ENCODE peak calls at places on chromosomes 1 and 21, in nine cellular contexts. E is brain microvascular endothelial cell, L is tibial artery, Y is astrocyte, P is mesendoderm, D is breast epithelium, G is IMR-90, W is AG09309, F is tibial nerve. J is an unnamed sample.

GRCh38 chr1:68202239-68202832 is 30.0 kb downstream of the WLS start:
- DNase-seq in E (peak; percentile 46), L (no peak), Y (peak; percentile 65), P (no peak), D (no peak), G (peak; percentile 74), W (peak; percentile 21), F (no peak), J (no peak)

GRCh38 chr1:53543771-53544695 is 84.8 kb downstream of the DMRTB1 start:
- DNase-seq in E (no peak), L (no peak), Y (no peak), P (no peak), D (no peak), G (no peak), W (no peak), F (no peak), J (no peak)

GRCh38 chr1:226466301-226466700 is 58.4 kb upstream of the PARP1 start:
- DNase-seq in E (no peak), L (no peak), Y (no peak), P (no peak), D (no peak), G (no peak), W (no peak), F (no peak), J (peak; percentile 73)

GRCh38 chr21:41751621-41752020 is 15.2 kb downstream of the RIPK4 start:
- DNase-seq in E (no peak), L (no peak), Y (no peak), P (no peak), D (peak; percentile 82), G (no peak), W (no peak), F (no peak), J (no peak)

GRCh38 chr1:167060141-167061072 is 29.8 kb downstream of the GPA33 start:
- DNase-seq in E (no peak), L (no peak), Y (no peak), P (peak; percentile 47), D (no peak), G (no peak), W (no peak), F (no peak), J (no peak)

GRCh38 chr1:36529762-36530260 is 47.1 kb upstream of the CSF3R start:
- DNase-seq in E (no peak), L (no peak), Y (no peak), P (peak; percentile 27), D (no peak), G (no peak), W (no peak), F (no peak), J (no peak)

GRCh38 chr1:2836333-2836970 is 35.0 kb upstream of the TTC34 start:
- DNase-seq in E (no peak), L (no peak), Y (no peak), P (no peak), D (no peak), G (no peak), W (no peak), F (no peak), J (no peak)

GRCh38 chr1:156160000-156160743 is 6.8 kb downstream of the SEMA4A start:
- DNase-seq in E (no peak), L (peak; percentile 54), Y (no peak), P (no peak), D (no peak), G (no peak), W (no peak), F (no peak), J (no peak)

DNA sequence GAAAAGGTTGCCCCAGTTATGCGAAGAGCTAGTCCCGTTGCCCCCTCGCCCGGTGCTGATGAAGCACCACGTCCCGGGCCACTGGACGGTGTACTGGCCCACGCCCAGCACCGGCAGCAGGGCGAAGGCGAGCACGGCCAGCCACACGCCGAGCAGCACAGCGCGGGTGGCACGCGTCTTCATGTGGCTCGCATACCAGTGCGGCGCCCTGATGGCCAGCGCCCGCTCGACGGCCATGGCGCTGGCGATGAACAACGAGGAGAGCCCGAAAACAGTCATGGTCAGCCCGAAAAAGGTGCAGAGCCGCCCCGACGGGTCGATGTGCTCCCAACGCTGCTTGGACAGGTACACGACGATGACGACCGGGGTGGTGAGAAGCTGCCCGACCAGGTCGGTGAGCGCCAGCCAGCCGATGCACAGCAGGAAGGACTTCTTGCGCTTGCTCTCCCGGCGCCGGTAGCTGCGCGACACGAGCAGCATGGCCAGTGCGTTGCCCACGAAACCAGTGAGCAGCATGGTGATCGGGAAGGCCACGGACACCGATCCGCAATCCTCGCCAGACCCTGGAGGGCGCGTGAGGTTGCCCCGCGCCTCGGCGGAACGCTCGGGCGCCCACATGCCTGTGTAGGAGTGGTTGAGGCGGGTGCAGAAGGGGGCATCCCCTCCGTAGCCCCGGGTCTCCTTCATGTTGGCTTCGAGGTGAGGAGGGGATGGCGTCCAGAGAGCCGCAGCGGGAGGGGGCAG is 553 bp downstream of the PTGER3 start:
- DNase-seq in E (no peak), L (no peak), Y (no peak), P (peak; percentile 37), D (no peak), G (no peak), W (no peak), F (no peak), J (no peak)
- H3K4me3 ChIP-seq in E (peak overlapping the region; percentile 47), L (peak overlapping the region; percentile 86), Y (peak overlapping the region; percentile 35), P (peak overlapping the region; percentile 22), D (peak overlapping the region; percentile 75), G (peak overlapping the region; percentile 37), W (peak overlapping the region; percentile 60), F (peak overlapping the region; percentile 23), J (peak overlapping the region; percentile 54)

GRCh38 chr1:26409191-26409751 is 1.3 kb upstream of the LIN28A start:
- DNase-seq in E (no peak), L (no peak), Y (no peak), P (peak; percentile 78), D (no peak), G (no peak), W (no peak), F (no peak), J (no peak)

GRCh38 chr1:26413031-26413430 is 2.4 kb downstream of the LIN28A start:
- DNase-seq in E (no peak), L (no peak), Y (no peak), P (peak; percentile 25), D (no peak), G (no peak), W (no peak), F (no peak), J (no peak)

GRCh38 chr1:26410706-26411623 is at the start of gene LIN28A:
- DNase-seq in E (no peak), L (no peak), Y (no peak), P (peak; percentile 48), D (no peak), G (no peak), W (no peak), F (no peak), J (no peak)

GRCh38 chr1:26411624-26412074 is 1.0 kb downstream of the LIN28A start:
- DNase-seq in E (no peak), L (no peak), Y (no peak), P (peak; percentile 85), D (no peak), G (no peak), W (no peak), F (no peak), J (no peak)

DNA sequence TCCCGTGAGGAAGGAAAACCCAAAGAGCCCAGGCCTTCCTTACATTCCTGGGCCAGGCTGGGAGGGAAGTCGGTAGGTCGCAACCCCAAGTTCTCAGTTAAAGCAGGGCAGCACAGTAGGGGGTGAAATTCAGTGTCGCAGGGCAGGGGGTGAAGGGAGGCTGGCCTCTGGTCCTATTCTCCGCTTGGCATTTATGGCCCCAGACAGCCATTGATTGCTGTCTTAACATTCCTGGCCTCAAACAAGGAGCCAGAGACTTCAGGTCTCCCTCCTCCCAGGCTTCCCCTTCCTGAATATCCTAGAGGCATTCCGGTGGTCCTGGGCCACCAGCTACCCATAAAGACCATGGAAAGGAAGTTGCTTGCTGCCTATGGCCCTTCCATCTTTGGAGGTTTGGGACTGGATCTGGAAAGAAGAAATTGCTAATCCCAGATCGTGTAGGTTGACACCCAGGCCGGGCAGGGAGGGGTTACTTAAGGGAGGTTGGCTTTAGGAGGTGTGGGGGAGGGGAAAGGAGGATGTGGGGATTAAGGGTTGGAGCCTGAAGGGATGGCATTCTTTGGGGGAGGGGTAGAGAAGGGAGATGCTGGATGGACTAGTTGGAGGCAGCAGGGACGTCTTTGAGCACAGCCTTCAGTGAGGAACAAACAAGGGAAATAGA is 1.7 kb downstream of the LIN28A start:
- DNase-seq in E (no peak), L (no peak), Y (no peak), P (peak; percentile 99), D (no peak), G (no peak), W (no peak), F (no peak), J (no peak)
- H3K4me3 ChIP-seq in E (no peak overlapping the region), L (no peak overlapping the region), Y (no peak overlapping the region), P (peak overlapping the region; percentile 99), D (no peak overlapping the region), G (no peak overlapping the region), W (no peak overlapping the region), F (no peak overlapping the region), J (no peak overlapping the region)

DNA sequence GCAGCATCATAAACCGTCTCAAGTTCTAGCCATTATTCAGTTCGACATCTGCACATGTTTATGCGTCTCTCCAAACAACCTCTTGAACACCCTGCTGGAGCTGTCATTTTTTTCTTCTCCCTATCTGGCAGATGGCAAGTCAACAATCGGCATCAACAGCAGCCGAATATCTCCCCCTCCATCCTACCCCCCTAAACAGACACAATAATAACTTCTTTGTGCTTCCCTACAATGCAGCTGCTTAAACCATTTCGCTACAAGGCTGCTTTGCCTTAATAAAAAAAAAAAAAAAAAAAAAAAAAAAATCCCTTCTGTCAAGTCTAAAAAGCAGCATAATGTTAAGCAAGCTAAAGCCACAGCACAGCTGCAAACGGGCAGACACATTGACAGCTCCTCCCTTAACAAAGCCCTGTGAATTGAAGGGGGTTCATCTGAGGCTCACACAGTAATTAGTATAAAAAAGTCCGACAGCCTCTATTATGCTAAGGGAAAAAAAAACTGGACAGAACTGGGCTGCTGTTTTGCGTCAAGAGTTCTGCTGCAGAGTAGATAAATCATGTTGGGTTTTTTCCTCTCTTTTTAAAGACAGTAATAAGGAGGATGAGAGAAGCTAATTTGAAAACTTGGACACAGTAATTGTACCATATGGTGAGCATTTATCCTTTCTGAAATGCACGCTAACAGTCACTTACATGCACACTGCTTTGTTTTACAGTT is 136.4 kb downstream of the AKT3 start:
- DNase-seq in E (no peak), L (no peak), Y (peak; percentile 68), P (peak; percentile 49), D (no peak), G (peak; percentile 44), W (peak; percentile 43), F (no peak), J (peak; percentile 67)
- H3K4me3 ChIP-seq in E (peak overlapping the region; percentile 13), L (no peak overlapping the region), Y (peak overlapping the region; percentile 15), P (no peak overlapping the region), D (no peak overlapping the region), G (no peak overlapping the region), W (peak overlapping the region; percentile 15), F (no peak overlapping the region), J (peak overlapping the region; percentile 39)

GRCh38 chr1:153532769-153533599 is 2.8 kb downstream of the S100A6 start:
- DNase-seq in E (peak; percentile 71), L (peak; percentile 92), Y (peak; percentile 62), P (peak; percentile 94), D (peak; percentile 81), G (peak; percentile 84), W (peak; percentile 64), F (peak; percentile 93), J (peak; percentile 88)

GRCh38 chr1:153534226-153534932 is 1.4 kb downstream of the S100A6 start:
- DNase-seq in E (no peak), L (peak; percentile 67), Y (peak; percentile 48), P (no peak), D (no peak), G (peak; percentile 50), W (no peak), F (no peak), J (no peak)

GRCh38 chr1:153532161-153532560 is 3.6 kb downstream of the S100A6 start:
- DNase-seq in E (no peak), L (no peak), Y (no peak), P (no peak), D (no peak), G (no peak), W (no peak), F (no peak), J (no peak)

GRCh38 chr1:153534933-153535663 is 693 bp downstream of the S100A6 start:
- DNase-seq in E (no peak), L (peak; percentile 88), Y (no peak), P (no peak), D (peak; percentile 73), G (no peak), W (no peak), F (peak; percentile 80), J (no peak)

DNA sequence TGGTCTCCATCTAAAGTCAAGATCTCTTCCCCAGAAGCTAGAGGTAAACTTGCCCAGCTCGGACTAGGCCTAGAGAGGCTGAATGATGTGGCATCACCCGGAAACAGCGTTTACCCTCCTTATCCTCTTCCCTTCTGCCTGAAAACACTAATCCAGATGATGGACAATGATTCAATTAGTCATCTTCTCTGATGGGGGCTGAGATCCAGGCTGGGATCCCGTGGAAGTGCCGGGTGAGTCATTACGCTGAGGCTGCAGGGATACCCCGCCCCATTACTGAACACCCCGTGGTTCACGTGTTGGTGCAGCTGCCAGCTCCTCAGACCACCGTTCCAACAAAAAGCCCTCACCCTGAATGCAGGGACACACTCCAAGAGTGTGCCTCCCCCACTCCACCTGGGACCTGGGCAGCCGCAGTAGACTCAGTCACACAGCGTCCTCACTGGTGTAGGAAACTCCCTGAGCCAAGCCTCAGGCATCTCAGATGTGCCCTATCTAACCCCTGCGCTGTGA is 2.0 kb downstream of the S100A6 start:
- DNase-seq in E (peak; percentile 89), L (peak; percentile 84), Y (peak; percentile 90), P (no peak), D (no peak), G (peak; percentile 93), W (peak; percentile 77), F (peak; percentile 56), J (peak; percentile 30)
- H3K4me3 ChIP-seq in E (peak overlapping the region; percentile 74), L (peak overlapping the region; percentile 72), Y (peak overlapping the region; percentile 85), P (no peak overlapping the region), D (peak overlapping the region; percentile 76), G (peak overlapping the region; percentile 82), W (peak overlapping the region; percentile 71), F (peak overlapping the region; percentile 99), J (peak overlapping the region; percentile 29)

J was measured in dorsolateral prefrontal cortex.